ENCODE peak calls at places on chromosomes 11 and 22, in ten cellular contexts. D, I, S, Y, A, H, Q, V, R and P are unnamed samples.

GRCh38 chr22:38766076-38766777 is 10.4 kb upstream of the SUN2 start:
- DNase-seq in V (no peak), Y (peak), R (peak), D (no peak), Q (peak), A (peak), I (peak), H (peak), S (no peak), P (no peak)

GRCh38 chr11:83863272-83863671 is 577.1 kb upstream of the CCDC90B start:
- DNase-seq in V (no peak), Y (no peak), I (no peak), D (no peak), Q (no peak), R (no peak), S (no peak), H (no peak), A (no peak), P (no peak)

GRCh38 chr22:17096095-17096494 is 11.3 kb downstream of the IL17RA start:
- DNase-seq in R (no peak), S (peak), H (no peak), V (no peak), Y (no peak), D (no peak), Q (no peak), I (no peak), A (no peak), P (no peak)

GRCh38 chr22:50576070-50576469 is 2.2 kb downstream of the CPT1B start:
- DNase-seq in A (peak), S (no peak), Q (peak), R (no peak), D (no peak), H (no peak), I (peak), Y (no peak), V (no peak), P (no peak)

GRCh38 chr11:82714346-82715174 is 19.1 kb downstream of the FAM181B start:
- DNase-seq in D (peak), S (no peak), R (no peak), V (no peak), Y (no peak), I (no peak), H (no peak), A (no peak), Q (no peak), P (no peak)

GRCh38 chr11:33670250-33671011 is 30.2 kb downstream of the C11orf91 start:
- DNase-seq in D (no peak), Q (peak), Y (no peak), A (peak), V (no peak), R (no peak), H (no peak), S (no peak), I (no peak), P (no peak)

GRCh38 chr11:25737071-25737675 is 594.8 kb upstream of the ANO3 start:
- DNase-seq in D (no peak), S (no peak), I (no peak), V (no peak), Y (no peak), R (no peak), Q (no peak), H (no peak), A (no peak), P (no peak)

GRCh38 chr11:2674681-2675131 is 25.1 kb downstream of the KCNQ1OT1 start:
- DNase-seq in Y (no peak), R (no peak), S (peak), A (no peak), Q (no peak), H (no peak), D (no peak), I (peak), V (no peak), P (no peak)

GRCh38 chr11:36253238-36253637 is 36.0 kb downstream of the COMMD9 start:
- DNase-seq in Q (no peak), A (no peak), I (peak), H (no peak), R (no peak), S (no peak), D (no peak), Y (no peak), V (no peak), P (no peak)

GRCh38 chr11:125926682-125927081 is 19.2 kb upstream of the VSIG10L2 start:
- DNase-seq in V (no peak), Q (no peak), H (no peak), A (no peak), S (no peak), R (no peak), Y (no peak), I (no peak), D (no peak), P (no peak)

GRCh38 chr22:39129081-39129480 is 23.4 kb downstream of the CBX7 start:
- DNase-seq in Y (peak), D (no peak), V (no peak), S (no peak), R (no peak), I (no peak), H (no peak), A (no peak), Q (no peak), P (no peak)

GRCh38 chr11:106463154-106463553 is 385.7 kb downstream of the AASDHPPT start:
- DNase-seq in S (no peak), V (peak), Q (no peak), A (no peak), I (peak), H (no peak), Y (no peak), R (no peak), D (no peak), P (no peak)

GRCh38 chr11:123561046-123561781 is 93.2 kb downstream of the SCN3B start:
- DNase-seq in R (no peak), D (no peak), Q (no peak), I (peak), S (no peak), A (peak), H (no peak), V (no peak), Y (no peak), P (no peak)

DNA sequence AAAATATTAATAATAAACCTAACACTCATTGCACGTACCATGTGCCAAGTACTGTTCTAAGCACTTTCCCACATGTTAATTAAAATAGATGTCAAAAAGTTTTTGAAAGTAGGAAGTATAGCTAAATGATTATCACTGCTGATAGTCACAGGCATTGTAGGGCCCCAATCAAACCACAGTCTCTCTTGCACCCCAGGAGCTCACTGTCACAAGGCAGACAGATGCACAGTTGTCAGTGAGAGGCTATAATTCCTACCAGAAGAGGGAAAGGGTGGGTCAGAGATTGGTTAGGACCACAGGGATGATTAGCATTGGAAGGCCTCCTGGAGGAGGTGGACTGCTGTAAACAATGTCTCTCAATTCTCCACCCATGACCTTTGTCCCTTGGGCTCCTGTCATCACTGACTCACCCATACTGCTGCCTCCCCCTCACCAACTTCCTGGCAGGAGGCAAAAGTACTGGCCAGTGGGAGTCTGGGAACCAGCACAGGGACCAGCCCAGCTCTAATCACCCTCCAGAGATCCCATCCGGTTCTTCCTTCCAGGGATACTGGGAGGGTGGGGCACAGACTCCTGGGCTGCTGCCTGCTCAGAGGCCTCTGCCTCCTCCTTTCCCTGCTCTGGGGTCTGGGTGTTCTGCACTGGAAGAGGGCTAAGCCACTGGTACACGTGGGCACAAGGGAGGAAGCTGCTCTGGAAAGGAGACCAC is 1.1 kb upstream of the POLD4 start:
- DNase-seq in A (peak), Q (peak), Y (peak), D (no peak), I (peak), S (peak), R (no peak), V (peak), H (no peak), P (no peak)
- TF ChIP-seq CTCF in A (peak), Q (no peak), Y (no peak), D (no peak), I (no peak), S (no peak), R (no peak), V (peak), H (no peak), P (no peak)

DNA sequence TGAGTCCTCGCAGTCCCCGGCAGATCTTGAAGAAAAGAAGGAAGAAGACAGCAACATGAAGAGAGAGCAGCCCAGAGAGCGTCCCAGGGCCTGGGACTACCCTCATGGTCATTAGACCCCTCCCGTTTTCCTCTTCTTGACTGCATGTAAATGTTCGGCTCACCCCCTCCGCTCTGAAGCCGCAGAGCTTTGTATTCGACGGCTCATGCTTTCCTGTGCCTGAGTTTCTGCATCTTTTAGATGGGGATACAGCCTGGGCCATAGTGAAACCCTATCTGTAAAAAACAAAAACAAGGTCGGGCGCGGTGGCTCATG is 7.7 kb downstream of the USP18 start:
- DNase-seq in D (no peak), S (no peak), Y (no peak), H (no peak), A (no peak), I (no peak), V (no peak), Q (no peak), R (no peak), P (no peak)
- H3K4me3 ChIP-seq in D (no peak), S (peak), Y (no peak), H (no peak), A (no peak), I (no peak), V (no peak), Q (no peak), R (no peak), P (no peak)

GRCh38 chr11:75241906-75242644 is 1.5 kb downstream of the TPBGL start:
- DNase-seq in S (no peak), I (no peak), D (no peak), H (no peak), A (no peak), Y (no peak), Q (no peak), V (no peak), R (no peak), P (no peak)
- TF ChIP-seq CTCF in S (no peak), I (no peak), D (no peak), H (no peak), A (no peak), Y (no peak), Q (no peak), V (no peak), R (no peak), P (no peak)

DNA sequence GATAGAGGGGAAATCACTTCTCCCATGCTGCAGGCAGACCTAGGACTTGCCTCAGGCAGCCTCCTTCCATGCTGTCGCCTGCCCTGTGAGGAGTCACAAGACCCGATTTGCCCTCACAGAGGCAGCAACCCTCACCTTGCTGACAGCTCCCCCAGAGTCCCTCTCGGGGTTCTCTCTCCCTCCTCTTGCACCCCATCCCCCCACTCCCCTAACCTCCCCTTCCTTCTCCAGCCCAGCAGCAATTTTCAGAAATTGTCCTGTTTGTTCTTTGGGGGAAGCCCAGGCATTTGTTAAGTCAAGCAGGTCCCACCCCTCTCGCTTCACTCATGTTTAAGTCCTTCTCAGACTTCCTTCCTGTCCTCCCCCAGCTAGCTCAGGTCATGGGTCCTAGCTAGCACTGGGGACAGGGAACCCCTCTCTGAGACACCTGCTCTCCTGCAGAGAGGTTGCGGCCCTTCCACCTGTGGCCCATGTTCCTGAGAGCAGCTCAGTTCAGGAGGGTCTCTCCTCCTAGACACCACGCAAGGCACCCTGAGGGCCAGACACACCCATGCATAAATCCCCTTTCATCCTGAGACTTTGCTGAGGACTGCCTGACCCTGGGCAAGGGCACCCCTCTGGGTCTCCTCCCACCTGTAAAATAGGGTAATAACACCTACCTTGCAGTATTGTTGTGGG is 6.3 kb upstream of the FXYD2 start:
- DNase-seq in H (no peak), I (no peak), S (peak), D (no peak), V (no peak), Q (no peak), R (no peak), A (no peak), Y (peak), P (no peak)
- H3K4me3 ChIP-seq in H (no peak), I (no peak), S (no peak), D (no peak), V (no peak), Q (no peak), R (no peak), A (no peak), Y (no peak), P (no peak)

GRCh38 chr11:43129329-43129728 is 182.5 kb upstream of the API5 start:
- DNase-seq in H (no peak), S (no peak), Q (no peak), I (no peak), R (no peak), Y (no peak), V (no peak), A (no peak), D (no peak), P (no peak)

GRCh38 chr11:43135966-43136534 is 175.7 kb upstream of the API5 start:
- DNase-seq in H (no peak), D (no peak), R (no peak), Q (no peak), Y (no peak), A (no peak), S (no peak), I (no peak), V (no peak), P (no peak)

GRCh38 chr11:43130616-43131015 is 181.2 kb upstream of the API5 start:
- DNase-seq in Y (peak), A (no peak), V (no peak), H (no peak), I (peak), S (no peak), Q (no peak), R (peak), D (no peak), P (no peak)
- TF ChIP-seq CTCF in Y (no peak), A (no peak), V (no peak), H (no peak), I (peak), S (no peak), Q (no peak), R (peak), D (no peak), P (no peak)

GRCh38 chr11:119511601-119512000 is 88.6 kb upstream of the THY1 start:
- DNase-seq in Q (no peak), A (no peak), H (no peak), D (no peak), R (no peak), V (no peak), I (no peak), S (no peak), Y (no peak), P (no peak)
- H3K4me3 ChIP-seq in Q (no peak), A (no peak), H (no peak), D (no peak), R (no peak), V (no peak), I (no peak), S (no peak), Y (no peak), P (no peak)

DNA sequence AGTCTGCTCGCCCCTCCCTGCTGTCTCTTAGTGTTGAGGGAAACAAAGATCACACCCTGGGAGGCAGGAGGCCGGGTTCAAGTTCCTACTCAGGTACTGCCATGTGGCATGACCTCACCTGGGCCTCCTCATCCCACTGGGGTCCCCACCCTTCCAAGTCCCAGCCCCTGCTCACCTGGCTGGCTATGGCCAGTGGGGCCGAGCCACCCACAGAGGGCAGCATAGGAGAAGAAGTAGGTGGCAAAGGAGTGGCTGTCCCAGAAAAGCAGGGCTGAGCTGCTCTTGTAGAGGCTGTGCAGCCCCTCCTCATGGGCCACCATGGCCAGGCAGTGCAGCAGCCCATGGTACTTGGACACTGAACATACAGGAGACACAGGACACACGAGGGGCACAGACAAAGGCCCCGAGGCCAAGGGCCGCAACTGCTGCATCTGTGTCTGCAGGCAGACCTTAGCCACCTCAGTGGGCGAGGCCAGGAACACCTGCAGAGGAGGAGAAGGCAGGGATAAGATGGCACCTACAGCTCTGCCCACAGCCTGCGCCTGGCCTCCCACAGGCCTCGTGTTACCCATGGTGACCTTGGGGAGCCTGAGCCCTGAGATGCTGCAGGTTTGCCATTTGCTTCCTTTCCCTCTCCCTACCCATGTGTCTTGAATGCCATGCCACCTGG is 50.6 kb upstream of the MPEG1 start:
- DNase-seq in S (no peak), H (peak), I (peak), V (no peak), A (no peak), Y (peak), R (no peak), Q (no peak), D (no peak), P (no peak)
- TF ChIP-seq CTCF in S (no peak), H (peak), I (peak), V (no peak), A (no peak), Y (peak), R (peak), Q (no peak), D (no peak), P (peak)

DNA sequence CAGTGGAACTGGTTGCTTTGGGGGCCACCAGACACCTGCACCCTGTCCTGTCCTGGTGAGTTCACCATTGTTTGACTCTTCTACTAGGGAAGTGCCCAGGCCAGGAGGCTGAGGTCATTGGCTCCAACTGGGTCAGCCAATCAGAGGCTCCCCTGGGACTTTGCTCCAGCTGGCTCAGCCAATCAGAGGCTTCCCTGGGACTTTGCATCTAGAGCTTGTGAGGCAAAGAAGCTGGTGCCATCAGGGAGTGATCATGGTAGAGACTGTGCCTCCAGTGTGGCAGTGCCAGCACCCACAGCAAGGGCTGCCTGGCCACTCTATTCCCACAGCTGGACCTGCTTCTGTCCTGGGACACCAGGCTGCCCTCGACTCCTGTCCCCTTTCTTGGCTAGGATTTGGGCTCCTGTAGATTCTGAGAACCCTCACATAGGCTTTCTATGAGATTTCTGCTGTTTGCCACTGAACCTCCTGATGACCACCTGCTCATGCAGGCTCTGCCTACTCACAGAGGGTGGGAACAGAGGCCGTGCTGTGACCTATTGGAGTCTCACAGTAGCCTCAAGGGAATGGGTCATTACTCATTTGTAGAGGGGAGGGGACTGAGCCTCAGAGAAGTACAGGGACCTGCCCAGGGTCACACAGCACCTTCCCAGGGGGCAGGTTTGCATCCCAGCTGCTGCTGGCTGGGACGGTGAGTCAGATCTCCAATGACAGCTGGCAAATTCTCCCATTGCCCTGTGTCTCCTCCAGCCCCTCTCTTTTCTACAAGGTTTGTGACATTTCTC is 59.2 kb upstream of the SHISAL1 start:
- DNase-seq in R (no peak), S (peak), I (no peak), Q (no peak), V (no peak), D (no peak), A (no peak), Y (no peak), H (no peak), P (no peak)
- H3K4me3 ChIP-seq in R (no peak), S (no peak), I (no peak), Q (no peak), V (no peak), D (no peak), A (no peak), Y (no peak), H (no peak), P (no peak)

GRCh38 chr11:77170107-77170506 is 42.1 kb downstream of the MYO7A start:
- DNase-seq in R (no peak), H (no peak), D (no peak), Y (no peak), V (peak), I (peak), S (no peak), Q (no peak), A (no peak), P (no peak)

GRCh38 chr11:77172666-77172982 is 44.6 kb downstream of the MYO7A start:
- DNase-seq in H (no peak), V (no peak), S (no peak), Y (no peak), A (no peak), Q (peak), R (no peak), I (peak), D (no peak), P (no peak)

GRCh38 chr11:77173494-77173893 is 45.4 kb downstream of the MYO7A start:
- DNase-seq in D (no peak), A (no peak), Y (no peak), S (no peak), I (no peak), V (no peak), R (no peak), H (no peak), Q (peak), P (no peak)

GRCh38 chr11:77171254-77171653 is 43.2 kb downstream of the MYO7A start:
- DNase-seq in S (no peak), D (no peak), I (no peak), H (no peak), Q (no peak), A (no peak), Y (no peak), V (no peak), R (no peak), P (no peak)

DNA sequence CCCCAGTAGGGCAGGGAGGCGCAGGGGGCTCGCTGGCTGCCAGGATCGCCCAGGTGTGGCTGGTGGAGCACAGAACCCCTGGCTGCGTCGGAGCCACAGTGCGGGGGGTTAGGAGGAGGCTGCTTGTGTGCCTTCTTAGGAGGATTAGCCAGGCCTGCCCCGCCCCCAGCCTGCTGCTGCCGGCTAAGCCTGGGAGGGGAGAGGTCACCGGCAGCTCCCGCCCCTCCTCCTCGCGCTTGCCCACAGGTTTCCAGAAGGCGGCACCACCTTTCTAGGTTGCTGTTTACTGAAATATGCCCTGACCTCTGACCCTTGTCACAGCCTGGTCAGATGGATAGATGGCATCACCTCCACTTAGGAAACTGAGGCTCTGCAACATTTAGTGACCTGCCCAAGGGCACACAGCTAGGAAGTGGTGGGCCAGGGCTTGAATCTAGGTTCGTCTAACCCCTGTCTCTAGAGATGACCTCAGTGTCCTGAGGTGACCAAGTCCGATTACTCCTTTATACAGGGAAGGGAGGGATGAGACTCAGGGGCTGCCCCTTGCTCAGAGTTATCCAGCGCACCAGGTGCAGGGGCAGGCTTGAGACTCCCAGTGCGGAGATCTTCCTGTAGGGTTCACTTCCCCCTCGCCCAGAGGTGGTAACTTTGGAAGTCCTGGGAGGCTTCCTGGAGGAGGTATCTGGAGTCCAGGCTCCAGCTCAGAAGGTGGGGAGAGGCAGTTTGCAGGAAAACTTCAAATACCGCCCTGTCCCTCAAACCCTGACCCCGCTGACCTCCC is 44.0 kb downstream of the MYO7A start:
- DNase-seq in R (no peak), Y (no peak), D (no peak), A (no peak), I (peak), Q (no peak), S (no peak), V (peak), H (no peak), P (no peak)
- TF ChIP-seq CTCF in R (no peak), Y (no peak), D (no peak), A (no peak), I (no peak), Q (no peak), S (no peak), V (no peak), H (no peak), P (no peak)